ENCODE peak calls at places on chromosomes 2 and 18, in ten cellular contexts. N, L, K, S, Q, T, I, Z, U and B are unnamed samples. For H3K4me1, the result is how much of the 10 kb centered on the place peaks cover.

GRCh38 chr2:25994509-25994908 is 12.2 kb upstream of the KIF3C start:
- DNase-seq in Q (no peak), K (no peak), T (no peak), I (no peak), S (no peak), L (no peak), N (no peak), U (no peak), Z (no peak), B (peak)

GRCh38 chr2:237441605-237442004 is 27.6 kb upstream of the COL6A3 start:
- DNase-seq in K (no peak), T (no peak), U (no peak), S (no peak), L (peak), N (no peak), Q (no peak), I (no peak), Z (no peak), B (no peak)

GRCh38 chr2:165675551-165675968 is 118.5 kb downstream of the GALNT3 start:
- DNase-seq in U (no peak), S (no peak), Z (no peak), K (no peak), Q (no peak), I (no peak), N (no peak), T (no peak), L (no peak), B (no peak)

GRCh38 chr18:74567805-74568204 is 29.9 kb upstream of the ZNF407 start:
- DNase-seq in Z (no peak), I (no peak), T (no peak), Q (no peak), L (no peak), S (no peak), U (no peak), N (no peak), K (peak), B (no peak)

GRCh38 chr18:33581816-33582215 is 3.8 kb downstream of the ASXL3 start:
- DNase-seq in I (no peak), K (no peak), S (no peak), Q (no peak), U (no peak), L (no peak), N (no peak), T (no peak), Z (no peak), B (no peak)

GRCh38 chr2:156435725-156436476 is at the start of gene GPD2:
- DNase-seq in U (no peak), Z (peak), Q (peak), T (peak), S (peak), I (peak), L (peak), N (peak), K (peak), B (peak)

GRCh38 chr18:49723648-49724180 is 89.6 kb downstream of the ACAA2 start:
- DNase-seq in N (no peak), L (no peak), I (no peak), T (peak), K (peak), U (peak), Q (no peak), Z (no peak), S (no peak), B (no peak)

GRCh38 chr2:161988589-161988988 is 85.4 kb downstream of the DPP4 start:
- DNase-seq in I (no peak), N (no peak), Q (no peak), Z (no peak), U (no peak), S (no peak), L (no peak), K (peak), T (no peak), B (no peak)

GRCh38 chr2:25606892-25607291 is 66.5 kb downstream of the DTNB start:
- DNase-seq in L (no peak), Z (peak), S (no peak), I (no peak), U (peak), T (no peak), N (no peak), K (no peak), Q (no peak), B (no peak)

GRCh38 chr2:9222246-9222898 is 15.8 kb downstream of the ASAP2 start:
- DNase-seq in S (peak), Z (no peak), T (no peak), N (no peak), K (no peak), I (no peak), U (no peak), Q (no peak), L (no peak), B (no peak)

GRCh38 chr2:193141-193552 is 70.7 kb downstream of the SH3YL1 start:
- DNase-seq in N (no peak), Z (peak), Q (no peak), S (no peak), T (no peak), K (no peak), U (no peak), I (no peak), L (no peak), B (no peak)

GRCh38 chr2:17373736-17374135 is 144.5 kb downstream of the RAD51AP2 start:
- DNase-seq in S (no peak), T (no peak), K (no peak), Z (no peak), L (no peak), I (no peak), U (no peak), N (no peak), Q (no peak), B (no peak)

GRCh38 chr2:240235149-240235803 is 94.8 kb upstream of the OTOS start:
- DNase-seq in I (peak), S (no peak), Q (no peak), U (no peak), T (no peak), L (peak), Z (no peak), N (peak), K (peak), B (peak)

GRCh38 chr2:240233891-240234502 is 93.5 kb upstream of the OTOS start:
- DNase-seq in I (no peak), K (peak), T (no peak), Z (no peak), Q (no peak), S (no peak), L (peak), N (peak), U (no peak), B (peak)

GRCh38 chr2:240234503-240234951 is 94.1 kb upstream of the OTOS start:
- DNase-seq in U (no peak), L (no peak), N (no peak), Z (no peak), Q (no peak), S (no peak), T (no peak), I (no peak), K (no peak), B (peak)

GRCh38 chr2:240236217-240237111 is 96.0 kb upstream of the OTOS start:
- DNase-seq in L (peak), T (no peak), Q (peak), K (peak), Z (no peak), I (peak), U (no peak), S (no peak), N (peak), B (peak)

GRCh38 chr2:240235811-240236210 is 95.4 kb upstream of the OTOS start:
- DNase-seq in S (no peak), Z (no peak), N (no peak), I (peak), T (no peak), Q (no peak), K (peak), U (no peak), L (peak), B (no peak)
- H3K4me1 ChIP-seq in S (under half), Z (under half), N (under half), I (under half), T (under half), Q (under half), K (under half), U (under half), L (under half), B (under half)

DNA sequence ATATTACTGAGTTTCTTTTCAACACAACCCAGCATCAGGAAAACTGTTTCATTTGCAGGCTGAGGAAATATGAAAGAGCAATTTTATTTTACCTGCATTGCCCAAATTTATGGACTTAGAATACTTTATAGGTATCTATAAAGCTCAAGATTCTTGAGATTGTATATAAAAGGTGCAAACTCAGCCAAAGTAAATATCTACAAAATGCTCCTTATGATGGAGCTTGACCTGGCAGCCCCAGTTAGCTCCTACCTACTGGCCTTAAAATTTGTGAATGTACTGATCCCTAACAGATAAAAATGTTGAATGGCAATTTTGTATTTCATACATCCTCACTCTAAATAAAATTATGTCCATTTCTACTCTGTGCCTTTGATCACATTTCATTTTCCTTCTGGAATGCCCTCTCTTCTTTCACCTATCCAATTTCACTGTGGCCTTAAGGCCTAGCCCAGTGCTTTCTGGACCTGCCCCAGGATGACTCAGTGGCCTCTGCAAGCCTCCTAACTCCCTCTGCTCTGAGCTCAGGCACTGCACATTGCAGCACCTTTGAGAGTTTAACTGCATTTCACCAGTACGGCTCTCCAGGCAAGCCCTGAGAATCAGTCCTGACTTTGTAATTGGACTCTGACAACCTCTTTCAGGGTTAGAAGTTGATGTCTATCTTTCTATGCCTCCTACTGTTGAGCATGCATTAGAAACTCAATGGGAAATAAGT is 126.0 kb downstream of the ANTXR1 start:
- DNase-seq in N (no peak), Z (no peak), T (peak), K (no peak), Q (peak), L (peak), S (peak), I (no peak), U (peak), B (peak)
- H3K4me1 ChIP-seq in N (under half), Z (under half), T (under half), K (under half), Q (under half), L (under half), S (under half), I (under half), U (half or more), B (under half)

DNA sequence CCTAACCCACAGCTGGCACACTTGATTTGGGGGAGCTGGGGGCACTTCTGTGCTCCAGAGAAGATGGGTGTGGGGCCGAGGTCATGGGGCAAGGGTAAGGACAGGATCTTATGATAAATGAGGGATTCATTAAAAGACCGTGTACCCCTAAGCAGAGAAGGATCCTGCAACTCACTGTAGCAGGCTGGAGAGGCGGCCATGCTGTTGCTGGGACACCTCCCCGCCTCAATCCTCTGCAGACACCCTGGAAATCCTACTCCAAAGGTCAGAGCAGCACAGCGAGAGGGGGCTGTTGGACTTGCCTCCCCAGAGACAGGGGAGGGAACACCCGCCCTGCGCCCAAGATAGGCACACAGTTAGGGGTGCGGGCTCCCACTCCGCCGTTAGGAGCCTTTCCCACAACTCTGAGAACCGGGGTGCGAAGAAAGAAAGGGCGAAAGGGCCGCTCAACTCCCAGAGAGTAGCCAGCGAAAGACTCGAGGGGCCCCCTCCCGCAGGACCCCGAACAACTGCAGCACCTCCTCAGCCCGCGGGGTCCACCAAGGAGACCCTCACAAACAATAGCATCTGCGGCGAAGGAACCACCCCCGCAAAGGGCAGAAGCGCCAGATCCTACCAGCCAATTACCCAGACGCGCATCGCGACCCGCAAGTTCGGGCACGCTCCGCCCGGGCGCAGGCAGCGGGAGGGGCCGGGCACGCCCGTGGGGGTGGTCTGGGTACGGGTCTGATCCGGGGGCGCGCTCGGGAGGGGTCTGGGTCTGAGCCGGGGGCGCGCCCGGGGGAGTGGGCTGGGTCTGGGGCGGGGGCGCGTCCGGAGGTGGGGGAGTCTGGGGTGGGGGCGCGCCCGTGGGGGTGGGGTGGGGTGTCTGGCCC is 1.3 kb downstream of the PARD6G start:
- DNase-seq in L (no peak), S (peak), K (peak), Q (no peak), Z (no peak), N (no peak), U (no peak), I (peak), T (no peak), B (no peak)
- H3K4me1 ChIP-seq in L (under half), S (under half), K (under half), Q (under half), Z (under half), N (under half), U (under half), I (under half), T (under half), B (under half)

GRCh38 chr2:205699554-205700289 is 17.4 kb downstream of the NRP2 start:
- DNase-seq in I (no peak), U (no peak), T (no peak), Z (no peak), S (no peak), L (no peak), Q (no peak), K (peak), N (no peak), B (no peak)
- H3K4me1 ChIP-seq in I (under half), U (under half), T (under half), Z (under half), S (under half), L (half or more), Q (under half), K (half or more), N (under half), B (under half)

GRCh38 chr2:14572588-14573089 is 59.9 kb upstream of the LRATD1 start:
- DNase-seq in K (no peak), L (no peak), T (no peak), U (no peak), N (no peak), S (no peak), Q (no peak), Z (no peak), I (no peak), B (no peak)

GRCh38 chr2:14583059-14583458 is 49.5 kb upstream of the LRATD1 start:
- DNase-seq in U (no peak), Q (no peak), K (no peak), I (no peak), L (no peak), Z (no peak), T (no peak), S (no peak), N (no peak), B (no peak)

GRCh38 chr2:14583802-14584201 is 48.7 kb upstream of the LRATD1 start:
- DNase-seq in U (no peak), Q (no peak), S (no peak), Z (no peak), L (no peak), T (no peak), N (no peak), K (no peak), I (no peak), B (no peak)

DNA sequence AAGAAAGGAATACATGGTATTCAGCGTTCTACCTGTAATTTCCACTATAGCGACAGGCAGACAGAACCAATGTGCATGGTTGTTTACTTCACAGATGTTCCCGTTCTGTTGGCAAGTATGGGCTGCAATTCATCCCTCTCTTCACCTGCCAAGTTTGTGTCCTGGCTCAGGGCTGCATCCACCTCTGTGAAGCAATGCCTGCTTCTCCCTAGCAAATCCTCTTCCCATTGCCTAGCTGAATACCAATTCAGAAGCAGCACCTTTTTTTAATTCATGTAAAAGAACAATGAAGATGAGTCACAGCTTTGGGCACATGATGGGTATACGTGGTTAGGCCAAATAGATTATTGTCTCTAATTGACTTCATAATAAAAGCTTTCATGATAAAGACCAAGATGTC is 54.7 kb upstream of the LRATD1 start:
- DNase-seq in L (no peak), T (no peak), Q (no peak), I (no peak), Z (no peak), U (no peak), S (no peak), K (no peak), N (no peak), B (no peak)
- H3K4me1 ChIP-seq in L (under half), T (under half), Q (under half), I (under half), Z (under half), U (under half), S (under half), K (under half), N (under half), B (under half)

GRCh38 chr2:38115216-38116012 is 39.5 kb upstream of the CYP1B1 start:
- DNase-seq in S (peak), N (peak), L (peak), T (peak), Z (peak), I (peak), K (peak), U (peak), Q (peak), B (peak)
- H3K4me1 ChIP-seq in S (under half), N (under half), L (under half), T (under half), Z (under half), I (under half), K (under half), U (under half), Q (under half), B (half or more)

GRCh38 chr2:207504513-207505171 is 25.1 kb upstream of the CREB1 start:
- DNase-seq in Z (no peak), Q (no peak), U (no peak), I (no peak), N (no peak), S (no peak), L (no peak), K (peak), T (peak), B (no peak)

GRCh38 chr2:207502199-207502598 is 27.6 kb upstream of the CREB1 start:
- DNase-seq in T (no peak), U (no peak), S (no peak), K (no peak), I (no peak), L (no peak), Z (no peak), Q (no peak), N (no peak), B (no peak)

GRCh38 chr2:207502799-207503198 is 27.0 kb upstream of the CREB1 start:
- DNase-seq in U (no peak), Q (no peak), L (no peak), S (no peak), K (no peak), Z (no peak), T (no peak), N (no peak), I (no peak), B (no peak)

GRCh38 chr2:207501797-207502196 is 28.0 kb upstream of the CREB1 start:
- DNase-seq in S (no peak), U (no peak), Z (no peak), T (no peak), Q (no peak), K (no peak), N (no peak), L (no peak), I (no peak), B (no peak)

DNA sequence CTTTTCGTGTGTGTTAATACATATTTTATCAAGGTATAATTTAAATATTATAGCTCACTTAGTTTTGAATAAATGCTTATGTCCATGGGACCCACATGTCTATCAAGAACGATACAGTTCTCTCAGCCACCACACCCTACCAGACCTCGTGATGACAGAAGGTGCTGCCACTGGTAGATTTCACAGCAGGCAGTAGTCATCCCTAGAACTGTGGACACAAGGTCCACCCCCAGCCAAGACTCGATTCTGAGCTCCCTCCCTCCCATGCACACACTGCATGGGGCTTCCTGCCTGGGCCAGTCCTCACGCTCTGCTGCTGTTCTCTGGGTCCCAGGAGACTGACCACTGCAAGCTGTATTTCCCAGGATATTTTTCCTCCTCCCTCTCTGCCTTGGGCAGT is 26.5 kb upstream of the CREB1 start:
- DNase-seq in U (no peak), L (no peak), Q (no peak), K (peak), S (no peak), Z (no peak), I (no peak), N (no peak), T (no peak), B (no peak)
- H3K4me1 ChIP-seq in U (under half), L (under half), Q (under half), K (under half), S (under half), Z (under half), I (under half), N (under half), T (under half), B (half or more)

GRCh38 chr2:191754103-191754502 is 76.2 kb downstream of the NABP1 start:
- DNase-seq in S (no peak), Z (no peak), N (no peak), L (no peak), Q (no peak), T (no peak), K (no peak), U (no peak), I (no peak), B (no peak)

GRCh38 chr2:191759200-191759507 is 81.2 kb downstream of the NABP1 start:
- DNase-seq in L (no peak), Q (no peak), K (no peak), T (no peak), Z (no peak), S (no peak), I (no peak), U (no peak), N (no peak), B (no peak)

GRCh38 chr2:191757256-191757655 is 79.3 kb downstream of the NABP1 start:
- DNase-seq in Z (no peak), S (no peak), T (no peak), Q (no peak), I (no peak), N (no peak), L (no peak), K (no peak), U (no peak), B (no peak)

GRCh38 chr2:191758420-191759199 is 80.7 kb downstream of the NABP1 start:
- DNase-seq in I (peak), Q (peak), N (no peak), K (peak), S (no peak), Z (peak), T (peak), U (peak), L (no peak), B (peak)

GRCh38 chr2:191756753-191757152 is 78.8 kb downstream of the NABP1 start:
- DNase-seq in I (no peak), Q (no peak), U (no peak), L (no peak), S (no peak), Z (no peak), T (no peak), N (no peak), K (no peak), B (no peak)
- H3K4me1 ChIP-seq in I (under half), Q (under half), U (under half), L (under half), S (under half), Z (under half), T (under half), N (under half), K (under half), B (under half)

GRCh38 chr2:37586663-37587409 is 84.6 kb downstream of the CDC42EP3 start:
- DNase-seq in K (peak), U (no peak), L (no peak), N (no peak), S (no peak), I (no peak), Z (no peak), T (no peak), Q (peak), B (no peak)

GRCh38 chr2:37585295-37585908 is 86.0 kb downstream of the CDC42EP3 start:
- DNase-seq in Z (no peak), K (no peak), Q (peak), N (no peak), L (no peak), I (no peak), S (no peak), U (no peak), T (peak), B (peak)

GRCh38 chr2:37583867-37584266 is 87.6 kb downstream of the CDC42EP3 start:
- DNase-seq in U (no peak), Z (no peak), K (no peak), L (no peak), S (no peak), N (no peak), T (no peak), Q (no peak), I (no peak), B (no peak)

GRCh38 chr2:37587817-37588216 is 83.6 kb downstream of the CDC42EP3 start:
- DNase-seq in T (no peak), L (no peak), Q (no peak), I (no peak), K (no peak), S (no peak), N (no peak), U (no peak), Z (no peak), B (no peak)

GRCh38 chr2:37585982-37586621 is 85.3 kb downstream of the CDC42EP3 start:
- DNase-seq in Z (no peak), Q (peak), S (no peak), L (peak), T (peak), N (no peak), U (no peak), K (no peak), I (no peak), B (no peak)
- H3K4me1 ChIP-seq in Z (under half), Q (under half), S (under half), L (half or more), T (half or more), N (under half), U (under half), K (under half), I (under half), B (under half)